ENCODE peak calls at places on chromosome X, in four cellular contexts. Z, V, J and R are unnamed samples.

GRCh38 chrX:107118322-107119147 is at the start of gene RBM41:
- DNase-seq in Z (peak), V (peak), J (peak), R (peak)

GRCh38 chrX:31036895-31037294 is 34.9 kb downstream of the FTHL17 start:
- DNase-seq in Z (peak), V (peak), J (peak), R (peak)

GRCh38 chrX:153411988-153412574 is 809 bp downstream of the ZFP92 start:
- DNase-seq in Z (no peak), V (no peak), J (no peak), R (no peak)

GRCh38 chrX:24241822-24242648 is 71.8 kb downstream of the SUPT20HL2 start:
- DNase-seq in Z (peak), V (no peak), J (peak), R (peak)

GRCh38 chrX:5791721-5792120 is 436.9 kb downstream of the NLGN4X start:
- DNase-seq in Z (no peak), V (no peak), J (no peak), R (no peak)

GRCh38 chrX:73758253-73758652 is 195.3 kb downstream of the CHIC1 start:
- DNase-seq in Z (no peak), V (no peak), J (no peak), R (no peak)

GRCh38 chrX:144494069-144494468 is 610.2 kb downstream of the UBE2NL start:
- DNase-seq in Z (no peak), V (no peak), J (no peak), R (no peak)

GRCh38 chrX:1448793-1449580 is 3.7 kb downstream of the ASMTL start:
- DNase-seq in Z (no peak), V (peak), J (no peak), R (no peak)

GRCh38 chrX:103253608-103254007 is 1.3 kb downstream of the TCEAL8 start:
- DNase-seq in Z (peak), V (peak), J (no peak), R (no peak)

GRCh38 chrX:148723551-148723950 is 223.1 kb downstream of the AFF2 start:
- DNase-seq in Z (no peak), V (no peak), J (no peak), R (no peak)

GRCh38 chrX:107729558-107730297 is 45.9 kb downstream of the TSC22D3 start:
- DNase-seq in Z (no peak), V (no peak), J (peak), R (peak)

GRCh38 chrX:112868586-112868985 is 28.0 kb upstream of the AMOT start:
- DNase-seq in Z (no peak), V (no peak), J (no peak), R (no peak)

GRCh38 chrX:114611018-114611619 is 27.2 kb downstream of the HTR2C start:
- DNase-seq in Z (peak), V (no peak), J (peak), R (no peak)

GRCh38 chrX:56978172-56978571 is 17.2 kb downstream of the SPIN3 start:
- DNase-seq in Z (peak), V (no peak), J (peak), R (peak)